ENCODE peak calls at places on chromosome 12, in ten cellular contexts. M is lower lobe of right lung, U is choroid plexus epithelial cell, Y is A549, O is neural progenitor cell, W is amygdala, D is Right ventricle myocardium superior, J is upper lobe of left lung, X is NCI-H2029, T is BE2C. A is an unnamed sample.

GRCh38 chr12:120720234-120720968 is 5.2 kb upstream of the ACADS start:
- DNase-seq in W (peak; percentile 38), M (no peak), J (peak; percentile 44), Y (peak; percentile 24), O (no peak), D (no peak), X (no peak), T (peak; percentile 55), U (peak; percentile 85), A (no peak)

GRCh38 chr12:90899456-90900182 is 55.4 kb downstream of the CCER1 start:
- DNase-seq in O (no peak), D (no peak), X (no peak), J (no peak), Y (no peak), U (peak; percentile 25), W (no peak), T (no peak), M (no peak), A (no peak)

GRCh38 chr12:2826036-2826435 is 8.8 kb downstream of the NRIP2 start:
- DNase-seq in X (no peak), M (no peak), O (peak; percentile 81), J (no peak), Y (no peak), D (no peak), U (no peak), W (no peak), T (no peak), A (no peak)

GRCh38 chr12:78795934-78796445 is 68.6 kb upstream of the SYT1 start:
- DNase-seq in W (no peak), O (no peak), X (no peak), Y (no peak), T (no peak), D (no peak), U (no peak), J (no peak), M (no peak), A (no peak)

GRCh38 chr12:66467932-66468331 is 165.6 kb downstream of the HELB start:
- DNase-seq in X (no peak), Y (peak; percentile 36), O (no peak), M (no peak), U (peak; percentile 12), D (no peak), W (no peak), T (no peak), J (no peak), A (no peak)

GRCh38 chr12:47717443-47718193 is 7.7 kb downstream of the ENDOU start:
- DNase-seq in J (peak; percentile 91), T (peak; percentile 77), M (peak; percentile 86), Y (peak; percentile 83), U (peak; percentile 92), X (peak; percentile 63), D (peak; percentile 93), W (peak; percentile 69), O (peak; percentile 87), A (peak; percentile 93)

GRCh38 chr12:1540690-1541089 is 53.7 kb downstream of the FBXL14 start:
- DNase-seq in M (no peak), J (no peak), O (no peak), Y (no peak), T (no peak), D (no peak), X (no peak), U (no peak), W (no peak), A (no peak)

GRCh38 chr12:104866286-104866685 is 91.8 kb downstream of the SLC41A2 start:
- DNase-seq in J (no peak), M (no peak), U (peak; percentile 95), Y (no peak), X (no peak), O (no peak), T (no peak), D (no peak), W (no peak), A (no peak)

GRCh38 chr12:13788626-13789025 is 192.8 kb downstream of the GRIN2B start:
- DNase-seq in T (no peak), O (no peak), W (no peak), Y (no peak), J (no peak), M (no peak), U (no peak), X (no peak), D (no peak), A (no peak)

GRCh38 chr12:6452908-6453630 is 1.2 kb downstream of the TAPBPL start:
- DNase-seq in W (no peak), Y (no peak), O (no peak), M (peak; percentile 62), T (no peak), D (peak; percentile 68), U (no peak), X (no peak), J (peak; percentile 60), A (peak; percentile 83)

GRCh38 chr12:86170051-86170450 is 86.1 kb downstream of the MGAT4C start:
- DNase-seq in Y (no peak), X (no peak), T (no peak), M (no peak), J (no peak), W (no peak), O (no peak), U (peak; percentile 55), D (no peak), A (no peak)

GRCh38 chr12:121964813-121965643 is 46.6 kb downstream of the CFAP251 start:
- DNase-seq in X (no peak), M (no peak), Y (no peak), J (no peak), T (no peak), O (no peak), U (peak; percentile 7), D (no peak), W (no peak), A (no peak)

GRCh38 chr12:52368494-52368893 is 1.2 kb upstream of the KRT85 start:
- DNase-seq in W (no peak), O (no peak), X (no peak), J (no peak), Y (peak; percentile 41), M (no peak), T (no peak), D (no peak), U (no peak), A (no peak)

GRCh38 chr12:96236221-96236822 is 42.1 kb downstream of the ELK3 start:
- DNase-seq in Y (no peak), M (no peak), D (peak; percentile 76), T (no peak), J (no peak), U (no peak), O (no peak), W (no peak), X (no peak), A (peak; percentile 85)

GRCh38 chr12:111413442-111414086 is 7.8 kb downstream of the SH2B3 start:
- DNase-seq in Y (no peak), D (peak; percentile 73), U (peak; percentile 39), M (peak; percentile 51), W (peak; percentile 24), O (no peak), X (no peak), T (no peak), J (no peak), A (no peak)

GRCh38 chr12:128467882-128468281 is 200.9 kb downstream of the TMEM132C start:
- DNase-seq in Y (no peak), O (no peak), U (no peak), J (no peak), W (no peak), M (no peak), X (no peak), T (no peak), D (no peak), A (no peak)

GRCh38 chr12:94186461-94187237 is 38.3 kb downstream of the PLXNC1 start:
- DNase-seq in J (no peak), Y (no peak), M (peak; percentile 51), X (peak; percentile 5), O (peak; percentile 96), U (peak; percentile 76), T (peak; percentile 93), D (peak; percentile 72), W (peak; percentile 61), A (peak; percentile 82)

GRCh38 chr12:106118-106561 is 39.6 kb downstream of the IQSEC3 start:
- DNase-seq in J (no peak), U (no peak), W (no peak), X (peak; percentile 78), D (no peak), M (no peak), Y (peak; percentile 25), T (no peak), O (peak; percentile 63), A (no peak)

GRCh38 chr12:24919346-24920001 is 29.4 kb downstream of the BCAT1 start:
- DNase-seq in D (no peak), M (no peak), J (no peak), X (no peak), Y (no peak), U (no peak), O (no peak), T (no peak), W (no peak), A (no peak)

A was measured in posterior vena cava.